ENCODE peak calls at places on chromosomes 11 and 22, in ten cellular contexts. I is body of pancreas, L is spleen, V is H1, G is cardiac muscle cell, T is IMR-90, D is ovary, J is uterus, K is heart right ventricle, X is suprapubic skin. C is an unnamed sample. For H3K4me1, the result is how much of the 10 kb centered on the place peaks cover.

GRCh38 chr11:33633251-33634003 is 67.2 kb downstream of the C11orf91 start:
- DNase-seq in I (no peak), L (no peak), V (peak), G (no peak), T (peak), D (no peak), J (no peak), K (no peak), X (no peak), C (no peak)

GRCh38 chr11:127130321-127130720 is 129.8 kb upstream of the KIRREL3 start:
- DNase-seq in I (no peak), L (no peak), V (no peak), G (no peak), T (no peak), D (no peak), J (no peak), K (no peak), X (no peak), C (no peak)

GRCh38 chr11:102158151-102158734 is 48.0 kb downstream of the YAP1 start:
- DNase-seq in I (no peak), L (no peak), V (no peak), G (no peak), T (no peak), D (no peak), J (no peak), K (no peak), X (no peak), C (no peak)

GRCh38 chr22:31947296-31947695 is 3.0 kb downstream of the YWHAH start:
- DNase-seq in I (no peak), L (no peak), V (no peak), G (no peak), T (no peak), D (no peak), J (no peak), K (peak), X (no peak), C (no peak)

GRCh38 chr22:20940178-20940790 is 23.1 kb downstream of the CRKL start:
- DNase-seq in I (no peak), L (no peak), V (no peak), G (no peak), T (no peak), D (no peak), J (no peak), K (no peak), X (no peak), C (no peak)

GRCh38 chr11:35321532-35322320 is 97.6 kb downstream of the SLC1A2 start:
- DNase-seq in I (peak), L (no peak), V (no peak), G (no peak), T (peak), D (no peak), J (peak), K (peak), X (no peak), C (no peak)

GRCh38 chr22:38941488-38941987 is 15.9 kb upstream of the APOBEC3A start:
- DNase-seq in I (no peak), L (no peak), V (no peak), G (no peak), T (no peak), D (no peak), J (no peak), K (no peak), X (no peak), C (no peak)

GRCh38 chr11:134576721-134577171 is 164.7 kb upstream of the B3GAT1 start:
- DNase-seq in I (no peak), L (no peak), V (no peak), G (no peak), T (no peak), D (no peak), J (no peak), K (no peak), X (no peak), C (no peak)

GRCh38 chr11:116693206-116694016 is 79.4 kb downstream of the BUD13 start:
- DNase-seq in I (peak), L (peak), V (no peak), G (no peak), T (no peak), D (no peak), J (no peak), K (no peak), X (peak), C (no peak)

GRCh38 chr11:73396251-73396930 is 20.2 kb downstream of the RELT start:
- DNase-seq in I (peak), L (no peak), V (no peak), G (no peak), T (no peak), D (no peak), J (no peak), K (no peak), X (no peak), C (no peak)

GRCh38 chr11:125871391-125872137 is 15.9 kb upstream of the HYLS1 start:
- DNase-seq in I (no peak), L (no peak), V (no peak), G (peak), T (peak), D (no peak), J (no peak), K (no peak), X (no peak), C (no peak)

GRCh38 chr11:36411202-36411640 is 98.9 kb downstream of the TRAF6 start:
- DNase-seq in I (no peak), L (peak), V (no peak), G (no peak), T (no peak), D (no peak), J (no peak), K (peak), X (no peak), C (no peak)

GRCh38 chr11:121864660-121865059 is 251.4 kb downstream of the BLID start:
- DNase-seq in I (no peak), L (no peak), V (no peak), G (no peak), T (no peak), D (no peak), J (no peak), K (no peak), X (no peak), C (no peak)

GRCh38 chr11:65810046-65810868 is 23.4 kb downstream of the OVOL1 start:
- DNase-seq in I (no peak), L (no peak), V (no peak), G (no peak), T (no peak), D (no peak), J (no peak), K (no peak), X (no peak), C (no peak)

GRCh38 chr11:33454264-33454663 is 197.1 kb downstream of the HIPK3 start:
- DNase-seq in I (no peak), L (no peak), V (no peak), G (no peak), T (no peak), D (no peak), J (no peak), K (no peak), X (no peak), C (no peak)

GRCh38 chr22:40567106-40567505 is 69.4 kb downstream of the MRTFA start:
- DNase-seq in I (no peak), L (no peak), V (no peak), G (no peak), T (peak), D (no peak), J (no peak), K (no peak), X (no peak), C (no peak)

GRCh38 chr11:60485987-60486386 is 6.6 kb upstream of the MS4A12 start:
- DNase-seq in I (peak), L (peak), V (no peak), G (peak), T (no peak), D (no peak), J (no peak), K (no peak), X (no peak), C (no peak)

GRCh38 chr11:59883597-59883996 is 5.0 kb downstream of the OOSP3 start:
- DNase-seq in I (no peak), L (no peak), V (no peak), G (no peak), T (no peak), D (no peak), J (no peak), K (no peak), X (no peak), C (no peak)

GRCh38 chr22:20819471-20819870 is 39.1 kb downstream of the PI4KA start:
- DNase-seq in I (no peak), L (no peak), V (no peak), G (no peak), T (no peak), D (no peak), J (no peak), K (no peak), X (no peak), C (no peak)

GRCh38 chr11:121763526-121763925 is 310.8 kb upstream of the SORL1-AS1 start:
- DNase-seq in I (no peak), L (no peak), V (no peak), G (no peak), T (no peak), D (no peak), J (no peak), K (no peak), X (no peak), C (no peak)

GRCh38 chr22:29536411-29536810 is 17.1 kb downstream of the THOC5 start:
- DNase-seq in I (no peak), L (peak), V (no peak), G (no peak), T (no peak), D (no peak), J (no peak), K (no peak), X (no peak), C (no peak)

GRCh38 chr22:50468626-50469025 is 6.2 kb downstream of the SBF1 start:
- DNase-seq in I (no peak), L (no peak), V (no peak), G (no peak), T (no peak), D (no peak), J (no peak), K (no peak), X (no peak), C (no peak)
- H3K4me1 ChIP-seq in I (under half), L (under half), V (under half), G (under half), T (under half), D (under half), J (under half), K (half or more), X (under half), C (under half)

DNA sequence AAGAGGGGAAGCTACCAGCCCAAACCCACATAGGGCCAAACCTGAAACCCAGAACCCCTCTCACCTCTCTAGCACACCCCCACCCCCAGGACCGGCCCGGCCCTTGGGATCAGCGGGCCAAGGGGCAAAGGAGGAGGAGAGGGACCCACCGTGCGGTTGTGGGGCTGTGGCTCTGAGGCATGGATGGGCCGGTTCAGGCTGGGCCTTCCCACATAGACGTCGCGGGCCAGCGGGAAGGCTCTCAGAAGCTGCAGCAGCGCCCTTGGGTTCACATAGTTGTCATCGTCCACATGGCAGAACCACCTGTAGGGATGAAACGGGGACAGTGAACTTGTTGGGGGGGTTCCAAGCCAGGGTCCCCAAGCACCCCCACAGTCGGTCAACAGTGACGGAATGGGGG is 7.0 kb downstream of the MFNG start:
- DNase-seq in I (no peak), L (no peak), V (no peak), G (no peak), T (no peak), D (no peak), J (no peak), K (no peak), X (no peak), C (no peak)
- TF ChIP-seq CTCF in I (no peak), L (no peak), V (no peak), G (no peak), T (no peak), D (no peak), J (no peak), K (no peak), X (no peak), C (no peak)

GRCh38 chr11:64661622-64662021 is 61.4 kb downstream of the NRXN2 start:
- DNase-seq in I (no peak), L (no peak), V (no peak), G (no peak), T (no peak), D (no peak), J (no peak), K (no peak), X (no peak), C (no peak)

GRCh38 chr11:64660205-64660604 is 62.8 kb downstream of the NRXN2 start:
- DNase-seq in I (no peak), L (no peak), V (no peak), G (no peak), T (no peak), D (no peak), J (no peak), K (no peak), X (no peak), C (no peak)

GRCh38 chr11:64659417-64660144 is 63.4 kb downstream of the NRXN2 start:
- DNase-seq in I (no peak), L (no peak), V (no peak), G (no peak), T (peak), D (no peak), J (no peak), K (no peak), X (no peak), C (no peak)

GRCh38 chr11:64660706-64661105 is 62.3 kb downstream of the NRXN2 start:
- DNase-seq in I (no peak), L (no peak), V (no peak), G (no peak), T (no peak), D (no peak), J (no peak), K (no peak), X (no peak), C (peak)

GRCh38 chr11:64661146-64661545 is 61.9 kb downstream of the NRXN2 start:
- DNase-seq in I (no peak), L (no peak), V (no peak), G (no peak), T (peak), D (no peak), J (no peak), K (peak), X (no peak), C (peak)
- H3K4me3 ChIP-seq in I (no peak), L (no peak), V (no peak), G (no peak), T (no peak), D (no peak), J (no peak), K (peak), X (peak), C (peak)

GRCh38 chr11:8387693-8388092 is 124.0 kb upstream of the LMO1 start:
- DNase-seq in I (no peak), L (no peak), V (no peak), G (no peak), T (no peak), D (no peak), J (no peak), K (no peak), X (no peak), C (no peak)
- H3K4me1 ChIP-seq in I (under half), L (under half), V (under half), G (under half), T (under half), D (under half), J (under half), K (under half), X (under half), C (under half)

GRCh38 chr22:50699001-50699753 is 26.6 kb downstream of the SHANK3 start:
- DNase-seq in I (peak), L (peak), V (no peak), G (no peak), T (no peak), D (no peak), J (no peak), K (no peak), X (peak), C (peak)

GRCh38 chr22:50698546-50698945 is 25.9 kb downstream of the SHANK3 start:
- DNase-seq in I (no peak), L (peak), V (no peak), G (no peak), T (no peak), D (no peak), J (no peak), K (no peak), X (peak), C (peak)

GRCh38 chr22:50701076-50701419 is 28.4 kb downstream of the SHANK3 start:
- DNase-seq in I (peak), L (no peak), V (no peak), G (no peak), T (no peak), D (no peak), J (no peak), K (no peak), X (peak), C (peak)

GRCh38 chr22:50700387-50701075 is 27.9 kb downstream of the SHANK3 start:
- DNase-seq in I (peak), L (peak), V (no peak), G (no peak), T (no peak), D (no peak), J (no peak), K (no peak), X (peak), C (peak)

DNA sequence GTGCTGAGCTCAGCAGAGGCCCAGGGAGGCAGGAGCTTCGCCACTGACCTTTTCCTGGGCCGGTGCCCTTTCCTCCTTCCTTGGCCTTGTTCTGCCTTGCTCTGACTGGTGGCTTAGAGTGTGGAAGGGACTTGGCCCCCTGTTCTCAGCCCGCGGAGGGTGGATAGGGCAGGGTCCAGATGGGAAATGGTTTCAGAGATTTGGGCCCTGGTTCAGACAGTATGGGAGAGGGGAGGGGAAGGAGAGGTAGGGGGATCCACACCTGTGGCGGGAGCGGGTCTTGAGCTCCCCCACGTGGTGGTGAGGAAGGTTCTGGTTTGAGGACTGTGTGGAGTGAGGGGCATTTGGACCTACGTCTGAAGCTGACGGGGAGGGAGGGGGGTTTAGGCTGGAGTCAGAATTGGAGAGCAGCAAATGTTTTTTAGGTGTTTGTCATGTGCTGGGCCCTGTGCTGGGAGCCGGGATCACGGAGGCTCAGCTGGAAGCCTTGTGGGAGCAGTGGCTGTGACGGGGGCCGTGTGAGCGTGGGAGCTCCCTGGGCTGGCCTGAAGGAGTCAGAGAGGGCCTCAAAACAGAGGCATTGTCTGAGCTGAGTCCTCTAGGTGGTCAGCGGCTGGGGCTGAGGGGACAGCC is 27.2 kb downstream of the SHANK3 start:
- DNase-seq in I (peak), L (peak), V (peak), G (peak), T (no peak), D (no peak), J (no peak), K (no peak), X (peak), C (no peak)
- TF ChIP-seq CTCF in I (no peak), L (no peak), V (peak), G (peak), T (no peak), D (no peak), J (no peak), K (peak), X (no peak), C (peak)

DNA sequence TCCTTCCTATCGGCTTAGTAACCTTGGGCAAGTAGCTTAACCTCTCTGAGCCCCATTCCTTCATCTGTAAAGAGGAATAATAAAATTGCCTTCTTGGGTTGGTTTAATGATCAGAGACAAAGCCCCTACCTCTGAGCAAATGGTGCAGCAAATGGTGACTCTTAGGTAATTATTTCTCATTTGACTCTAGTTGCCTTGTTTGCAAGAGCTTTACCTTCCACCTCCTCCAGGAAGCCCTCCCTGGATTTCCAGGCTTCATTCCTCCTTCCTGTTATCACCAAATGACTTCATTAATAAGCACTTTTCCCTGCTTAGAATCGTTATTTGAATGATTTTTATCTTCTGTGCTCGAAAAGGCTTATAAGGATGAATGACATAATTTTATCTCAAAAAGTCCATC is 106.5 kb downstream of the TSPAN18 start:
- DNase-seq in I (no peak), L (no peak), V (no peak), G (no peak), T (no peak), D (no peak), J (no peak), K (no peak), X (no peak), C (no peak)
- H3K4me3 ChIP-seq in I (no peak), L (no peak), V (no peak), G (no peak), T (no peak), D (no peak), J (no peak), K (no peak), X (no peak), C (no peak)

GRCh38 chr11:62395885-62396778 is 22.7 kb upstream of the SCGB1A1 start:
- DNase-seq in I (no peak), L (peak), V (no peak), G (no peak), T (no peak), D (no peak), J (no peak), K (no peak), X (peak), C (no peak)

GRCh38 chr11:62399868-62400245 is 19.0 kb upstream of the SCGB1A1 start:
- DNase-seq in I (no peak), L (peak), V (no peak), G (no peak), T (no peak), D (no peak), J (peak), K (peak), X (peak), C (no peak)

GRCh38 chr11:62399172-62399867 is 19.5 kb upstream of the SCGB1A1 start:
- DNase-seq in I (no peak), L (peak), V (no peak), G (no peak), T (no peak), D (peak), J (peak), K (no peak), X (peak), C (no peak)

GRCh38 chr11:62400281-62400680 is 18.6 kb upstream of the SCGB1A1 start:
- DNase-seq in I (no peak), L (peak), V (no peak), G (no peak), T (no peak), D (no peak), J (peak), K (no peak), X (peak), C (no peak)

DNA sequence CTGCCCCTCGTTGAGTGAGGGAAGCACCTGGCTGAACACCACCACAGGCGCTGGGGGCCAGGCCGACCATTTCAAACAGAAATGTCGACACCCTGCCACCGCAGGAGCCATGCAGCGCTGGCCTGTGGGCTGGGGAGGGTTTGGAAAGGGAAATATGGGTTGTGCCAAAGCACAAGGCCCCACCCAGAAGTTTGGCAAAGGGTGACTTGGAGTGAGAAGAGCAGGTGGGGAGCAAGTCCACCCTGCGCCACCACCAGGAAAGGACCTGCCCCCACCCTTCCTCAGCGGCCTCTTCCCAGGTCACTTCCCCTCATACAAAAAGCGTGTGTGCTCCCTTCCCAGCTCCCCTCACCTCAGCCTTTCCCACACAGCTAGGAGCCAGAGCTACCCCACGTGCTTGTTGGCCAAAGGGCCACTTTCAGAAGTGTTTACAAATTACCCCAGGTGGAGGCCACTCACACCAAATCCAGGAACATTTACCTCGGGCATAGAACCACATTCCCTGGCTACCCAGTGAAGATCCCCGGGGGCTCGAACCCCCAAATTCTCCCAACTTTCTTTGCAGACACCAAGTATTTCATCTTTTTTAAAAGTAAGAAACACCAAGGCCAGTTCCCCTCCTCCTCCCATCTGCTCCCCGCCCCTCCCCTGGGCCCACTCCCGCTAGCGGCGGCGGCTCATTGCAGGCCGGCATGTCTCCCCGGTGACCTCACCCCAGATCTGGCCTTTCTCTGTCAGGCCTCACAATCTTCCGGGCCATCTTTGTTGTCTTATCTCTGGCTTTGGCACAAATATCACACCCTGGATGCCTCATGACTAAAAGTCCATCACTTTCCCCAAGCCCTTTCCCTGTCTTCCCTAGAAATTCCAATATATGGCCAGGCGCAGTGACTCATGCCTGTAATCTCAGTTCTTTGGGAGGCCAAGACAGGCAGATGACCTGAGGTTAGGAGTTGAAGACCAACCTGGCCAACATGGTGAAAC is 20.5 kb upstream of the SCGB1A1 start:
- DNase-seq in I (no peak), L (peak), V (no peak), G (no peak), T (peak), D (peak), J (peak), K (peak), X (peak), C (peak)
- H3K4me1 ChIP-seq in I (under half), L (under half), V (under half), G (under half), T (under half), D (under half), J (half or more), K (half or more), X (half or more), C (under half)

GRCh38 chr22:45163417-45164216 is at the start of gene NUP50:
- DNase-seq in I (peak), L (peak), V (peak), G (peak), T (peak), D (peak), J (peak), K (peak), X (peak), C (peak)
- TF ChIP-seq CTCF in I (no peak), L (no peak), V (no peak), G (no peak), T (peak), D (no peak), J (no peak), K (peak), X (no peak), C (peak)